ENCODE peak calls at places on chromosome 5, in four cellular contexts. P is DND-41, K is GM23248, D is SJSA1. H is an unnamed sample. For H3K4me1, the result is how much of the 10 kb centered on the place peaks cover.

GRCh38 chr5:33102551-33102950 is 338.2 kb upstream of the TARS1 start:
- DNase-seq in P (no peak), K (no peak), D (no peak), H (no peak)

GRCh38 chr5:122093415-122093814 is 15.4 kb upstream of the LOX start:
- DNase-seq in P (no peak), K (peak), D (peak), H (no peak)

GRCh38 chr5:137754236-137754960 is at the start of gene HNRNPA0:
- DNase-seq in P (peak), K (peak), D (peak), H (peak)

GRCh38 chr5:137122075-137122474 is 377.1 kb downstream of the SPOCK1 start:
- DNase-seq in P (no peak), K (peak), D (no peak), H (no peak)

GRCh38 chr5:102910240-102911226 is 155.4 kb downstream of the PAM start:
- DNase-seq in P (no peak), K (peak), D (peak), H (no peak)

GRCh38 chr5:147177125-147177840 is 57.5 kb upstream of the STK32A start:
- DNase-seq in P (no peak), K (peak), D (peak), H (no peak)

GRCh38 chr5:13278148-13278547 is 666.3 kb downstream of the DNAH5 start:
- DNase-seq in P (no peak), K (peak), D (no peak), H (no peak)

GRCh38 chr5:57778528-57779175 is 296.0 kb upstream of the ACTBL2 start:
- DNase-seq in P (no peak), K (no peak), D (no peak), H (no peak)

GRCh38 chr5:73338201-73339126 is 110.1 kb downstream of the FOXD1 start:
- DNase-seq in P (no peak), K (peak), D (peak), H (no peak)

GRCh38 chr5:85576666-85577065 is 1041.1 kb upstream of the COX7C start:
- DNase-seq in P (no peak), K (no peak), D (no peak), H (no peak)

GRCh38 chr5:77946381-77947050 is 170.4 kb upstream of the TBCA start:
- DNase-seq in P (no peak), K (no peak), D (no peak), H (no peak)

GRCh38 chr5:110335361-110336046 is 391.0 kb downstream of the TMEM232 start:
- DNase-seq in P (no peak), K (peak), D (no peak), H (no peak)

DNA sequence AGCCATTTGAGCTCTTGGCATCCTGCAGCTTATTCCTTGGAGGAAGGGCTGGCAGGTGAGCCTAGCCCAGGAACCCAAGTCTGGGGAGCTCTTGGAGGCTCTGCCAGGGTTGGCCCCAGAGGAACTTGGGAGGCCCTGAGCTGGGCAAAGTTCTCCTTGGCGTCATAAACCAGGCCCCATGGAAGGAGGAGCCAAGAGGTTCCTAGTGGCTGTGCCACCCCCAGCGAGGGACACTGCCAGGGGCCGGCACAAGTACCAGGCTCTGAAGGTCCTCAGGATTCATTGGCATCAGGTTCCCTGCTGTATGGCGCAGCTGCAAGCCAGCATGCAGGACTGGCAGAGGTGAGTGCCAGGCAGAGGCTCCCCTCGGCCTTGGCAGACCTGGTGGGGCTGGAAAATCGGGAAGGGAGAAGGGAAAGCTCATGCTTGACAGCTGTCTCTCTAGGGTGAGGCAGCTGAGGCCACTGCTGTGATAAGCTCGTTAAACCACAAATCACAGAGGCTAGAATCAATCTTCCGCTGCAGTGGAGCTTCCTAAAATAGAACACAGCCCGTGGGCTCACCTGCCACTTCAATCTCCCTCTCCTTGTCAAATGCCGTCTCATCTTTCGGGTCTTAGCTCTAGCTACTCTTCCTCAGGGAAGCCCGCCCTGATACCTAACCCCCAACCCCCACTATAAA is 54.5 kb upstream of the SYNPO start:
- DNase-seq in P (no peak), K (no peak), D (no peak), H (no peak)
- H3K4me1 ChIP-seq in P (under half), K (under half), D (under half), H (under half)

DNA sequence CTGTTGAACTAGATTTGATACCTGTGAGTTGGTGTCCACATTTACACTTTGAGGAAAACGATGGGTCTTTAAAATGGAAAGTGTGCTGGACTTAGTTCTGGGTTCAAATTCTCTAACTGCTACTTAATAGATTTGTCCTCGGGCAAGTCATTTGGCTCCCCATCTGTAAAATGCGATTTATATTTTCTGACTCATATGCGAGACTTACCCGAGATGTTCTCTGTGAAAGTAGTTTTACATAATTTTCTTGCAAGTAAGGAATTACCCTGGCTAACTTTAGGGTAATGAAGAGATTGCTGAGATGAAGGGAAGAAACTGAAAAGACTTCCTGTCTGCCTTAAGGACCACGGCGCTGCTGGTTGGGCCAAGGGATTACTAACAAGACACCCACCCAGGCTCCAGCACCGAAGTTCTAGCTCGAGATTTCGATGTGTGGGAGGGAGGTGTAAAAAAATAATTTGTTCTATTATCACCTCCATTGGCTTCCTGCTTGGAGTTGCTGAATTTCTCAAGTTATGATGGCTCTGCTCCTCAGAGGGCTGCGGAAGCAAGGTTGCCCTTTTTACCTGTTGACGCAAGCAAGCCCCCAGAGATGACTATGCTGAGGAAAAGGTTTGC is 24.1 kb downstream of the PCSK1 start:
- DNase-seq in P (no peak), K (peak), D (no peak), H (no peak)
- H3K4me3 ChIP-seq in P (no peak), K (no peak), D (no peak), H (no peak)

DNA sequence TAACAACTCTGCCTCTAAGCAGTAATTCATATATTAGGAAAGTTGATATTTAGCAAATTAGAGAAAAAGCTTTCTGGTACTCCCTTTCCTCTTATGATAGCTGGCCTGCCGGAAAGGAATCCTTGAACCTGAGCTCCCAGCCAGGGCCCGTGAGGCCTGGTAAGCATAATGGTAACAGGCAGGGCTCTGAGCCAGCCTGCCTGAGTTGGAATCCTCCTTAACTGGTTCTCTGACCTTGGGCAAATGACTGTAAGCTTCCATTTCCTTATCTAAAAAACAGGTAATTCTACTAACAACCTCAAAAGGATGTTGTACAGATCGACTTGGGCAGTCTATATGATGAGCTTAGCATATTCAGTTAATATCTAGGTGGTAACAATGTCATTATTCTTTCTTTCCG is 55.8 kb upstream of the MAP3K1 start:
- DNase-seq in P (no peak), K (no peak), D (no peak), H (no peak)
- H3K4me1 ChIP-seq in P (under half), K (under half), D (under half), H (under half)

GRCh38 chr5:1874820-1875219 is 7.9 kb downstream of the IRX4 start:
- DNase-seq in P (no peak), K (no peak), D (no peak), H (no peak)
- H3K4me3 ChIP-seq in P (no peak), K (no peak), D (no peak), H (no peak)

GRCh38 chr5:175124251-175124813 is 319.6 kb downstream of the DRD1 start:
- DNase-seq in P (no peak), K (no peak), D (no peak), H (no peak)
- H3K4me1 ChIP-seq in P (under half), K (under half), D (under half), H (under half)

GRCh38 chr5:151079838-151080619 is 805 bp downstream of the TNIP1 start:
- DNase-seq in P (no peak), K (peak), D (peak), H (no peak)

GRCh38 chr5:151077419-151077818 is 3.4 kb downstream of the TNIP1 start:
- DNase-seq in P (no peak), K (no peak), D (no peak), H (no peak)

GRCh38 chr5:151080620-151081425 is at the start of gene TNIP1:
- DNase-seq in P (peak), K (peak), D (peak), H (peak)

GRCh38 chr5:151076616-151077015 is 4.2 kb downstream of the TNIP1 start:
- DNase-seq in P (no peak), K (no peak), D (no peak), H (no peak)

DNA sequence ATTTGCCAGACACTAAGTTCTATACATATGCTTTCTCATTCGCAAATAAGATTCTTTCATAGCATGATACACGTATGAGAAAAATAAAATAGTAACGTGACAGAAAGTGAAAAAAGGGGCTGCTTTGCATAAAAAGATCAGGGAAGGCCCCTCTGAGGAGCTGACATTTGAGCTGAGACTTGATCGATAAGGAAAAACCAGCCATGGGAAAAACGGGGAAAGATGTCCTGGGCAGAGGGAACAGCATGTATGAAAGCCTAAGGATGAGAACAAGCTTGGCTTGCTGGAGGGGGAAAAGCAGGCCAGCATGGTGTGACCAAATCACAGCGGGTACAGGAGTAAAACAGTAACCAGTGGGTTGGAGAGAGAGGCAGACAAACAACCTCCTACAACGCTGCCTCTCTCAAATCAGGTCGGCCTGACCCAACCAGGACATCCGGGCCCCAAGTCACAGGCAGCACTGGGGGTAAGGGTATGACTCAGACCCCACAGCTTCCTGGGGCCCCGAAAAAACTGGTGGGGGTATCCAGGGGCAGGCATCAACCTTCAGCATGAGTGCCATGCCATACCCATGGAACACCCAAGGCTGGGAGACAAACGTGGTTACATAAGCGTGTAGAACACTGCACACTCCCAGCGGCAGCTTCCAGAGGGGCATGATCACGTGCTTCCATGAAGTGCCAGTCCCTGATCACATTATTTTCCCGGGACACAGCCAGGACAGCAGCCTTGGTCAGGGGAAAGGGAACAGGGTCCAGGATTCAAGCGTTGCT is 2.2 kb downstream of the TNIP1 start:
- DNase-seq in P (no peak), K (no peak), D (peak), H (peak)
- H3K4me3 ChIP-seq in P (no peak), K (no peak), D (peak), H (peak)

GRCh38 chr5:67203701-67204074 is 7.1 kb upstream of the CD180 start:
- DNase-seq in P (no peak), K (no peak), D (no peak), H (no peak)

GRCh38 chr5:67208403-67208802 is 11.8 kb upstream of the CD180 start:
- DNase-seq in P (peak), K (no peak), D (no peak), H (no peak)

GRCh38 chr5:67206381-67207328 is 10.1 kb upstream of the CD180 start:
- DNase-seq in P (peak), K (peak), D (peak), H (peak)

GRCh38 chr5:67204821-67205220 is 8.2 kb upstream of the CD180 start:
- DNase-seq in P (no peak), K (no peak), D (no peak), H (no peak)

DNA sequence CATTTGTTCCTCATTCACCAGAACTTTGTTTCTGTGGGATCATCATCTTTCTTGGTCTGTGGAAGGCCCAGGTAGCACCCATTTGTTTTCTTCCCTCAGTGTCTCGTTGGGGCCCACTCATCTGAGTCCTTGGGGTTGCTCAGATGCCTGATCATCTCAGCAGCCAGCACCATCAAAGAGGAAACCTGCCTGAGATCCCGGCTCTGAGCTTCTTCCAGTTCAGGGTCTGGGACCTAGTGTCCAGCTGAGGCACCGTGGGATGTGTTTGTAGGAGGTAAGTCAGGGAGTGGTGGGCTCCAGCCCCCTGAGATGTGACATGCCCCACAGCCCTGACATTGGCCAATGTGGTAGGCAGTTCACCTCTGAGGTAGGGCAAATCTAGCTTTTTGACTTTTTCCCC is 9.4 kb upstream of the CD180 start:
- DNase-seq in P (no peak), K (no peak), D (no peak), H (no peak)
- H3K4me1 ChIP-seq in P (half or more), K (under half), D (under half), H (half or more)

GRCh38 chr5:176450077-176450476 is 1.9 kb downstream of the FAF2 start:
- DNase-seq in P (no peak), K (no peak), D (no peak), H (no peak)
- H3K4me3 ChIP-seq in P (no peak), K (peak), D (no peak), H (no peak)

GRCh38 chr5:63400079-63400478 is 562.2 kb downstream of the HTR1A start:
- DNase-seq in P (no peak), K (no peak), D (no peak), H (no peak)
- H3K4me1 ChIP-seq in P (under half), K (under half), D (under half), H (under half)

H was measured in CD4-positive, alpha-beta memory T cell.